ENCODE peak calls at places on chromosome 5, in eight cellular contexts. Y is fibroblast of lung, Z is psoas muscle, X is mesothelial cell of epicardium, L is AG10803, W is osteocyte, B is sigmoid colon, E is K562. Q is an unnamed sample.

GRCh38 chr5:79130781-79131180 is 19.2 kb downstream of the BHMT start:
- DNase-seq in Y (no peak), E (no peak), X (no peak), B (no peak), W (no peak), Z (no peak), L (no peak), Q (no peak)

GRCh38 chr5:61089351-61089750 is 72.9 kb downstream of the SMIM15 start:
- DNase-seq in L (peak; percentile 3), B (no peak), X (no peak), Z (no peak), W (no peak), Y (peak; percentile 21), E (no peak), Q (no peak)

GRCh38 chr5:175654346-175654745 is 3.5 kb upstream of the HRH2 start:
- DNase-seq in X (no peak), W (no peak), B (no peak), Y (no peak), L (no peak), E (no peak), Z (no peak), Q (no peak)

GRCh38 chr5:66810151-66810550 is 214.0 kb downstream of the MAST4 start:
- DNase-seq in W (no peak), E (no peak), L (no peak), X (no peak), Y (no peak), B (no peak), Z (no peak), Q (no peak)

GRCh38 chr5:178419651-178420050 is 170.5 kb downstream of the COL23A1 start:
- DNase-seq in X (no peak), B (no peak), E (no peak), Y (no peak), Z (no peak), L (no peak), W (no peak), Q (no peak)

GRCh38 chr5:66595877-66596790 is at the start of gene MAST4:
- DNase-seq in L (peak; percentile 77), Y (peak; percentile 87), X (peak; percentile 93), E (peak; percentile 74), Z (peak; percentile 90), W (peak; percentile 90), B (peak; percentile 92), Q (peak; percentile 87)

GRCh38 chr5:78496373-78496772 is 136.0 kb downstream of the SCAMP1 start:
- DNase-seq in W (no peak), Y (peak; percentile 39), L (peak; percentile 40), B (no peak), Z (no peak), E (no peak), X (no peak), Q (no peak)

GRCh38 chr5:158686240-158686639 is 413.5 kb downstream of the EBF1 start:
- DNase-seq in W (no peak), L (no peak), X (no peak), B (no peak), E (no peak), Y (no peak), Z (no peak), Q (no peak)

GRCh38 chr5:9166202-9167147 is 379.4 kb downstream of the SEMA5A start:
- DNase-seq in Z (no peak), X (no peak), L (peak; percentile 30), B (no peak), Y (peak; percentile 21), W (no peak), E (no peak), Q (no peak)

DNA sequence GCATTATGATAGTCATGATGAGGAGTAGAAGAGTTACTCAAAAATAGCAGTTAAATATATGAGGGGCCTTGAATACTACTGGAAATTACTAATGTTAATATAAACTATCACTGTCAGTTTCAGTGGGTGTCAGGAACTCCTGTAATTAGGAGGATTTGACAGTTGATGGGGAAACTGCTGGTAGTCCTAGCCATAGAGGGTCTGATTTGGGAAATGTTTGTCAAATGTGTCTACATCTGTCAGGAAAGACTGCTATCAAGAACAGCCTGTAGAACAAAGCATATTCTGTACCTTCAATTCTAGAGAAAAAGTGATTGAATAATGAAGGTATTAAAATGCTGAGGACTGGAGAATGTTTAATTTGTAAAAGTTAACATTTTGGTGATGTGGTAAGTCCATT is 567.9 kb downstream of the CDH9 start:
- DNase-seq in Y (no peak), B (no peak), L (no peak), W (no peak), E (no peak), Z (no peak), X (no peak), Q (no peak)
- TF ChIP-seq CTCF in Y (no peak), B (no peak), L (no peak), W (no peak), E (no peak), Z (no peak), X (no peak), Q (no peak)

DNA sequence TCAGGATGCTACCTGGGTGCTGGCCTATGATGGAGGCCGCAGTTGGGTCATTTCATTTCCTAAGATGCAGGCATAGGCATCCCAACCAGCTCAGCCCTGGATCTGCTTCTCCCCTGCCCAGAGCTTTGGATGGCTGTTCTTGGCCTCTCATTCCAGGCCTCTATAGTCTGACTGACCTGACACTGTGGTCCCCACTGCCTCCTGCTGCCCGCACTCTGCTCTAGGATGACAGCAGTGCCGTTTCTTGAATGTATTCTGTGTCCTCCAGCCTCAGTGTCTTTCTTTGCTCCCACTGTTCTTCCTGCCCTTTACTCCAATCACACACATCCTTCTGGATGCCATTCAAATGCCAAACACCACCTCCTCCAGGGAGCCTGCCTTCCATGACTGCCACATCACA is 235.7 kb downstream of the HSPA4 start:
- DNase-seq in B (no peak), Y (peak; percentile 31), L (peak; percentile 28), E (peak; percentile 27), X (no peak), W (no peak), Z (peak; percentile 62), Q (peak; percentile 60)
- TF ChIP-seq CTCF in B (no peak), Y (peak; percentile 56), L (peak; percentile 59), E (peak; percentile 53), X (no peak), W (peak; percentile 63), Z (peak; percentile 66), Q (no peak)

GRCh38 chr5:138527170-138527569 is 15.9 kb downstream of the ETF1 start:
- DNase-seq in L (no peak), Z (no peak), W (no peak), E (no peak), Y (no peak), X (no peak), B (no peak), Q (no peak)
- TF ChIP-seq CTCF in L (peak; percentile 37), Z (no peak), W (no peak), E (peak; percentile 4), Y (no peak), X (no peak), B (no peak), Q (no peak)

GRCh38 chr5:127072861-127073846 is at the start of gene C5orf63:
- DNase-seq in B (peak; percentile 68), Y (peak; percentile 26), W (no peak), X (no peak), L (peak; percentile 11), Z (peak; percentile 73), E (peak; percentile 77), Q (peak; percentile 34)
- TF ChIP-seq CTCF in B (peak; percentile 19), Y (no peak), W (no peak), X (no peak), L (no peak), Z (peak; percentile 52), E (no peak), Q (no peak)

DNA sequence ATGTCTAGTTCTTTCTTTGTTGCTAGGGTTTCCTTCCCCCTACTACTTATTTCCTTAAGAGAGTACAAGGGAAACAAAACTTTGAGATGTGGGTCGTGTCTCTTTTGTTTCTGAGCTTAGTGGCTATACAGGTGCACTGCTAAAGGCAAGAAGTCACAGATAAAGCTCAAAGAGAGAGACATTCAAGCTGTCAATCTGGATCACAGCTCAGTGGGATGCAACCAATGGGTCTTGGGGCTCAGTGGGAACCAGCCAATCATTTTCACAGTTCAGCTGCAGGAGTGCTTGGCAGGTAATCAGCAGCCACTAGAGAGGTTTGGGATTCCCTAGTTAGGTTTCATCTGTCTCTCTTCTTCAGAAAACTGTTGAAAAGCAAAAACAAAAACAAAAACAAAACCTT is 135.4 kb upstream of the SGCD start:
- DNase-seq in L (no peak), Z (no peak), X (no peak), B (no peak), W (no peak), E (no peak), Y (no peak), Q (no peak)
- TF ChIP-seq CTCF in L (no peak), Z (no peak), X (no peak), B (no peak), W (no peak), E (no peak), Y (no peak), Q (no peak)

DNA sequence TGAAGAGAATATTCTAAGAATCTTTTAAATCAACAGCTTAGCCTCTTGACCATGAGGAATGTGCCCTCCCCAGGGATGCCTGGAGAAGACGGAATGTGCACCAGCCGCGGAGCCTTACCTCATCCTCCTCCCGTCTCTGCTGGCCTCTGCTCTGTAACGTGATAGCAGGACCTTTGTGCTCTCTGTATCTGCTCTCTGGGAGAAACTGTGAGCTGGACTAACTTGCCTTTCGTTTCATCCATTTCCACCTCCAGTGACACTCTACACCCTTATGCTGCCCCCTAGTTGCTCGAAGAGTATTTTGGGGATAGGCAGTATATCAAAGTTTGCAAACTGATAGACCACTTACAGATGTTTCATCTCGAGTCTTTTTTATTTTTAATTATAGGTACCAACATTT is 141.4 kb downstream of the NPR3 start:
- DNase-seq in X (no peak), Z (peak; percentile 41), Y (peak; percentile 79), W (peak; percentile 89), E (no peak), L (peak; percentile 77), B (no peak), Q (no peak)
- TF ChIP-seq CTCF in X (no peak), Z (peak; percentile 16), Y (peak; percentile 74), W (peak; percentile 57), E (no peak), L (peak; percentile 44), B (no peak), Q (no peak)

Q was measured in endothelial cell.